ENCODE peak calls at places on chromosome 1, in six cellular contexts. O is Peyer's patch, S is thoracic aorta, U is pancreas, D is neural crest cell, T is lower lobe of right lung. A is an unnamed sample.
A peak's percentile ranks its signal among the peaks of the same experiment; 100 is the strongest.

GRCh38 chr1:36941579-36941978 is 92.7 kb downstream of the GRIK3 start:
- DNase-seq in D (no peak), O (no peak), T (no peak), S (no peak), U (no peak), A (no peak)

GRCh38 chr1:212585210-212585609 is 23.4 kb upstream of the ATF3 start:
- DNase-seq in S (no peak), D (no peak), U (no peak), O (no peak), T (no peak), A (no peak)

GRCh38 chr1:201265771-201266170 is 17.5 kb upstream of the PKP1 start:
- DNase-seq in T (no peak), U (no peak), D (no peak), O (no peak), S (no peak), A (no peak)

GRCh38 chr1:64062941-64063581 is 140.4 kb upstream of the UBE2U start:
- DNase-seq in U (no peak), S (no peak), D (no peak), T (no peak), O (no peak), A (no peak)

GRCh38 chr1:18956189-18957135 is at the start of gene IFFO2:
- DNase-seq in U (peak; percentile 96), S (peak; percentile 91), O (peak; percentile 99), T (peak; percentile 98), D (peak; percentile 99), A (peak; percentile 99)

GRCh38 chr1:15342568-15342967 is 67.1 kb upstream of the EFHD2 start:
- DNase-seq in U (no peak), S (no peak), T (no peak), D (no peak), O (no peak), A (peak; percentile 10)

GRCh38 chr1:53461329-53462044 is 2.3 kb downstream of the DMRTB1 start:
- DNase-seq in T (no peak), U (no peak), O (no peak), S (no peak), D (no peak), A (no peak)

GRCh38 chr1:183277821-183278735 is 92.0 kb downstream of the LAMC2 start:
- DNase-seq in T (no peak), D (no peak), S (no peak), U (no peak), O (no peak), A (no peak)

GRCh38 chr1:244273845-244274619 is 177.7 kb downstream of the ADSS2 start:
- DNase-seq in D (no peak), U (peak; percentile 9), S (peak; percentile 23), O (peak; percentile 58), T (no peak), A (peak; percentile 29)

GRCh38 chr1:245380790-245381535 is 226.2 kb downstream of the KIF26B start:
- DNase-seq in S (no peak), O (no peak), D (no peak), U (no peak), T (no peak), A (no peak)

GRCh38 chr1:201536542-201536941 is 2.4 kb upstream of the NAV1 start:
- DNase-seq in O (peak; percentile 63), D (no peak), T (no peak), U (no peak), S (no peak), A (no peak)

GRCh38 chr1:211172657-211173056 is 38.7 kb upstream of the KCNH1 start:
- DNase-seq in T (no peak), U (no peak), O (no peak), D (no peak), S (no peak), A (no peak)

GRCh38 chr1:235714205-235714897 is 64.8 kb upstream of the GNG4 start:
- DNase-seq in T (no peak), S (no peak), D (no peak), U (no peak), O (no peak), A (no peak)

DNA sequence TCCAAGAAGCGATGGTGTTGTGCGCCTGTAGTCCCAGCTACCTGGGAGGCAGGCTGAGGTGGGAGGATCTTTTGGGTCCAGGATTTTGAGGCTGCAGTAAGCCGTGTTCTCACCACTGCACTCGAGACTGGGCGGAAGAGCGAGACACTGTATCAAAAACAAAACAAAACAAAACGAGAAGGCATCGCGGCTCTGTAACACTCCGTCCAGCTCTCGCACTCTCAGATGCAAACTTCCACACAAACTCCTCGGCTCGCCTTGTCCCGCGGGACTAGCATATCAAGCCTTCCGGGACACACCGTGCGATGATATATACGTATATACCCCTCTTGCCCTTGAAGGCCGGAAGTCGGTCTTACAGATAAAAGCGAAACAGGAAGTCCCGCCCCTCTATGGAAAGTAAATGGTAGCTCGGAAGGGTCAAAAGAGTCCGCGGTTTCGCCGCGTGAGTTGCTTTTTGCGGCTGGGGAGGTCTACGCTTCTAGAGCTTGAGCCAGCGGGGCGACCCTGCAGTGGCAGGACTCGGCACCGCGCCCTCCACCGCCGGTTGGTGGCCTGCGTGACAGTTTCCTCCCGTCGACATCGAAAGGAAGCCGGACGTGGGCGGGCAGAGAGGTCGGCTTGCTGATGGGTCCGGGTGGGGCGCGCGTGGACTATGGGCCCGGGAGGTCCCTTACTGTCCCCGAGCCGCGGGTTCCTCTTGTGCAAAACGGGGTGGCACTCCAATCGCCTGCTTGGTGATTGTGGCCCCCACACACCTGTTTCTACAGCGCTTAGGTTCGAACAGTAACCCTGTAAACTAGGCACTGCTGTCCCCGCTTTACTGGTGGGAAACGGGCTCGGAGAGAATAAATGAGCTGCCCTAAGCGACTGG is at the start of gene COA6:
- DNase-seq in U (peak; percentile 83), D (peak; percentile 84), S (peak; percentile 73), O (peak; percentile 96), T (peak; percentile 94), A (peak; percentile 96)
- TF ChIP-seq CTCF in U (no peak), D (peak; percentile 18), S (no peak), O (no peak), T (no peak), A (peak; percentile 8)

GRCh38 chr1:44318097-44319088 is 36.7 kb downstream of the ERI3 start:
- DNase-seq in O (peak; percentile 65), U (peak; percentile 23), D (peak; percentile 60), T (no peak), S (no peak), A (no peak)
- TF ChIP-seq CTCF in O (peak; percentile 72), U (peak; percentile 85), D (peak; percentile 90), T (peak; percentile 91), S (peak; percentile 83), A (peak; percentile 92)

GRCh38 chr1:160136926-160137200 is 14.5 kb upstream of the ATP1A4 start:
- DNase-seq in D (no peak), U (no peak), S (no peak), T (no peak), O (no peak), A (no peak)
- TF ChIP-seq CTCF in D (no peak), U (no peak), S (no peak), T (no peak), O (no peak), A (no peak)

DNA sequence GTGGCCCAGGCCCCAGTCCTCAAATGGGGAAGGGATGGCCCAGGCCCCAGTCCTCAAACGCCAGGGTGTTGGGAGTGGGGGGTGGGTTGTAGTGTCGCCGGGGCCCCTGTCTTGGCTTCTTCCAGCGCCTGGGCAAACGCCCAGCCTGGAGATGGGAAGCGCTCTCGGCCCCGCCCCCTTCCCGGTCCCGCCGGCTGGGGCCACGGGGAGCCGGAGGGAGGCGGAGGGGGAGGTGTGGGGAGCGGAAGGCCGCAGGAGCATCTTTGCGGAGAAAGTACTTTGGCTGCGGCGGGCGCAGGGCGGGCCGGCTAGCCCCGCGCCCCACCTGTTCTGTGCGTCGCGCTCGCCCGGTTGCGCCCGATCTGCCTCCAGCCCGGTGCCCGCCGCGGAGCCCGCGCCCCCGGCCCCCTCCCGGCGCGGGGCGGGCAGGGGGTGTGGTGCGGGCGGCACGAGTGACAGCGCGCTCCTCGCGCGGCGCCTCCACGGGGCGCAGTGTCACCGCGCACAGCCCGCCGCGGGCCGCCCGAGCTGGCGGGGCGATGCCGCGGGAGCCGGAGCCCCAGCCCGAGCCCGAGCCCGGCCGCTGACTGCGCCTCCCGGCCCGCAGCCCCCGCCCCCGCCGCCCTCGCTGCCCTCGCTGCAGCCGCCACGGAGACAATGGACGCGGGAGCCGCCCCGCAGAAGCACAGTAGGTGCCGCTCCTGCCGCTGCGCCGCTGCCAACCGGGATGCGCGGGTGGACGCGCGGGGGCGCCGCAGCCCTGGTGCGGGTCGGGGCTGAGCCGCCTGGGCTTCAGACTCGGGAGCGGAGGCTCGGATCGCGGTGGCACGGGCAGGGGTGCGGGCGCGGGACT is 31.1 kb upstream of the PEX10 start:
- DNase-seq in U (no peak), O (no peak), S (no peak), D (peak; percentile 41), T (no peak), A (no peak)
- TF ChIP-seq CTCF in U (no peak), O (peak; percentile 16), S (no peak), D (peak; percentile 43), T (no peak), A (peak; percentile 72)